ENCODE peak calls at places on chromosomes 3 and 15, in seven cellular contexts. Z is A673, D is colonic mucosa, F is Panc1, P is mucosa of descending colon, H is endothelial cell of umbilical vein, X is Caco-2. J is an unnamed sample.

GRCh38 chr3:62732183-62732904 is 142.9 kb downstream of the CADPS start:
- DNase-seq in P (peak; percentile 44), D (peak; percentile 38), H (no peak), X (peak; percentile 68), F (no peak), Z (no peak), J (no peak)

GRCh38 chr3:46848271-46849097 is 14.8 kb downstream of the MYL3 start:
- DNase-seq in Z (peak; percentile 12), X (no peak), H (peak; percentile 90), F (no peak), D (peak; percentile 41), P (no peak), J (no peak)

GRCh38 chr3:55877703-55878102 is 390.6 kb upstream of the WNT5A start:
- DNase-seq in F (no peak), X (no peak), D (no peak), Z (no peak), H (no peak), P (no peak), J (no peak)

GRCh38 chr15:95464091-95464888 is 866.2 kb upstream of the NR2F2 start:
- DNase-seq in P (no peak), X (no peak), F (no peak), D (no peak), H (peak; percentile 87), Z (no peak), J (no peak)

GRCh38 chr15:88139936-88140335 is 116.6 kb downstream of the NTRK3 start:
- DNase-seq in D (no peak), X (no peak), H (no peak), P (no peak), Z (no peak), F (no peak), J (no peak)

GRCh38 chr15:57235865-57236264 is 140.4 kb upstream of the CGNL1 start:
- DNase-seq in X (peak; percentile 44), H (peak; percentile 61), P (no peak), D (no peak), Z (peak; percentile 86), F (no peak), J (no peak)

GRCh38 chr15:99434506-99435137 is 131.2 kb upstream of the MEF2A start:
- DNase-seq in H (no peak), Z (no peak), P (no peak), F (no peak), X (no peak), D (no peak), J (peak; percentile 1)

GRCh38 chr15:68990755-68991500 is 23.6 kb upstream of the NOX5 start:
- DNase-seq in P (no peak), F (no peak), X (no peak), D (no peak), Z (no peak), H (no peak), J (peak; percentile 89)

GRCh38 chr3:110383356-110383755 is 688.3 kb upstream of the NECTIN3 start:
- DNase-seq in H (no peak), F (no peak), P (no peak), Z (no peak), X (no peak), D (no peak), J (no peak)

GRCh38 chr3:114451561-114452018 is 157.8 kb downstream of the TIGIT start:
- DNase-seq in H (peak; percentile 66), D (peak; percentile 20), Z (no peak), P (peak; percentile 32), X (no peak), F (no peak), J (no peak)

GRCh38 chr3:118863731-118864322 is 170.8 kb downstream of the IGSF11 start:
- DNase-seq in D (no peak), F (no peak), Z (peak; percentile 4), H (no peak), P (no peak), X (no peak), J (peak; percentile 27)
- TF ChIP-seq CTCF in D (no peak), F (peak; percentile 45), Z (no peak), H (no peak), P (no peak), X (peak; percentile 21), J (peak; percentile 65)

DNA sequence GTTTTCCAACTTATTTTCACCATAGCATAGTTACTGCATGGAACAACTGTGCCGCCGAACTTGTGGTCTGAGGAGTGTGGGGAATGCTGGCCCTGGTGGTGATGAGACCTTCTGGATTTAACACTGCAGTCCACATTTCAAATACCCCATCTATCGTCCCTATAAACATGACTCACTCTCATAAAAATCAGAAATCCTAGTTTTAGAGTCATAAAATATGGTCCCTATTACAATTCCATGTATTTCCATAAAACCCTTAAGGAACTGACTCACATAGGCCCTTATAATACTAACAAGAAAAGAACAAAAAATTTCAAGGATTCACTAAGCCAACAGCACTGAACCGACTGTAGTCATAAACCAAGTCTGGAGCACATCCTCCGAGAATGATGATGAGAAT is 147.2 kb downstream of the FOXP1 start:
- DNase-seq in P (no peak), X (no peak), F (no peak), D (no peak), Z (no peak), H (no peak), J (no peak)
- H3K4me3 ChIP-seq in P (no peak overlapping the region), X (no peak overlapping the region), F (no peak overlapping the region), D (no peak overlapping the region), Z (no peak overlapping the region), H (no peak overlapping the region), J (no peak overlapping the region)

GRCh38 chr3:68996356-68996995 is 17.0 kb downstream of the EOGT start:
- DNase-seq in P (no peak), F (no peak), Z (no peak), D (no peak), X (no peak), H (no peak), J (no peak)
- H3K36me3 ChIP-seq in P (no peaks in the 10 kb centered on the region), F (peaks cover 6% of the 10 kb centered on the region), Z (no peaks in the 10 kb centered on the region), D (no peaks in the 10 kb centered on the region), X (no peaks in the 10 kb centered on the region), H (peaks cover 18% of the 10 kb centered on the region), J (peaks cover 12% of the 10 kb centered on the region)

DNA sequence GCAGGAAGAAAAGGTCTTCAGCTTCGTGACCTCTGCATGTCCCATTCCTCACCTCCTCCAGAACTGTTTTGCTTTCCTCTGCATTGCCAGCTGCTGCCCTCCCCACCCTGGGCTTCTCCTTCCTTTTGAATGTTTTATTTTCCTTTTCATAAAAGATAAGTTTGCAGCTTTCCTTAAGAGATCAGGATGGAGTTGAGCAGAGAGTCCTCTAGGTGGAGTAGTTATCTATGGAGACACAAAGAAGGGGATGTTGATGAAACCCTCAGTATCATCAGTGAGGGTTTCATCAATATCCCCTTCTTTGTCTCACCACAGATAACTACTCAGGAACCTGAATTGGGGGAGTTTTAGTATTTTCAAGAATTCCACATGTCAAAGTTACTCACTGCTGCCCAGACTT is 19.0 kb upstream of the SLC25A36 start:
- DNase-seq in H (peak; percentile 11), D (no peak), P (no peak), F (no peak), Z (peak; percentile 23), X (no peak), J (no peak)
- TF ChIP-seq CTCF in H (peak; percentile 24), D (no peak), P (no peak), F (peak; percentile 70), Z (peak; percentile 59), X (peak; percentile 54), J (peak; percentile 33)

DNA sequence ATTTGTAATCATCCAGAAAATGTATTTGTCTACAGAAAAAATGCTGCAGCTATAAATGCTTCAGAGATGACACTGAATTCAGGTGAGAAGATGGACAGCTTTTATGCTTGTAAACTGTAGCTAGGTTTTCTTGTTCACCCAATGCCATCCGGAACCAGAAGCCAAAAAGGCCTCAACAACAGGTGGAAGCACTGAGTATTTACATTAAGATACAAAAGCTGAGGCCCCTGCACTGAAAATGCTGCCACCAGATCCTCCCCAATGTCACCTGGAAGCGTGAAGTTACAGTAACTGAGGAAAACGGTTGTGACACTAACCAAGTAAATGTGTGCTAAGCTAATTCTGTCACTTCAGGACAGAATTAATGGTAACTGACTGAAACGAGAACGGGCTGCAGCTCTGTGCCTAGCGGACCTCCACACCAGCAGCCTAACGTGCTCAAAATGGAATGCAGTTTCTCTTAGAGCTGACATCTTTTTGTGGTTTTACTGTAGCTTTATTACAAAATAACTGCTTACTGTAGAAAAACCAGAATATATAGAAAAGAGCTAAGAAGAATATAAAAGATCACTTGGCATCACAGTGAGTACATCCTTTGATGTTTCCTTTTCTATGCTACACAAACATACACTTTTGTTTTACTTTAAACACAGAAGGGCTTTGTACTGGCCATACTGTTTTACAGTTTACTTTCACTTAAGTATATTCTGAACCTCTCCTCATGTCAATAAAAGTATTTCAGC is 7.6 kb downstream of the CHSY1 start:
- DNase-seq in X (no peak), D (no peak), P (no peak), H (no peak), Z (no peak), F (no peak), J (no peak)
- H3K4me3 ChIP-seq in X (no peak overlapping the region), D (no peak overlapping the region), P (no peak overlapping the region), H (no peak overlapping the region), Z (no peak overlapping the region), F (no peak overlapping the region), J (no peak overlapping the region)

GRCh38 chr3:119382134-119382533 is 81.3 kb downstream of the TMEM39A start:
- DNase-seq in F (no peak), H (no peak), Z (no peak), X (no peak), D (no peak), P (no peak), J (no peak)
- H3K36me3 ChIP-seq in F (no peaks in the 10 kb centered on the region), H (peaks cover 32% of the 10 kb centered on the region), Z (peaks cover 3% of the 10 kb centered on the region), X (no peaks in the 10 kb centered on the region), D (no peaks in the 10 kb centered on the region), P (no peaks in the 10 kb centered on the region), J (no peaks in the 10 kb centered on the region)

GRCh38 chr3:133821767-133822638 is 16.4 kb downstream of the SRPRB start:
- DNase-seq in P (peak; percentile 33), F (peak; percentile 91), X (no peak), D (peak; percentile 34), H (peak; percentile 44), Z (no peak), J (peak; percentile 29)
- TF ChIP-seq CTCF in P (no peak), F (no peak), X (no peak), D (no peak), H (no peak), Z (no peak), J (peak; percentile 46)

DNA sequence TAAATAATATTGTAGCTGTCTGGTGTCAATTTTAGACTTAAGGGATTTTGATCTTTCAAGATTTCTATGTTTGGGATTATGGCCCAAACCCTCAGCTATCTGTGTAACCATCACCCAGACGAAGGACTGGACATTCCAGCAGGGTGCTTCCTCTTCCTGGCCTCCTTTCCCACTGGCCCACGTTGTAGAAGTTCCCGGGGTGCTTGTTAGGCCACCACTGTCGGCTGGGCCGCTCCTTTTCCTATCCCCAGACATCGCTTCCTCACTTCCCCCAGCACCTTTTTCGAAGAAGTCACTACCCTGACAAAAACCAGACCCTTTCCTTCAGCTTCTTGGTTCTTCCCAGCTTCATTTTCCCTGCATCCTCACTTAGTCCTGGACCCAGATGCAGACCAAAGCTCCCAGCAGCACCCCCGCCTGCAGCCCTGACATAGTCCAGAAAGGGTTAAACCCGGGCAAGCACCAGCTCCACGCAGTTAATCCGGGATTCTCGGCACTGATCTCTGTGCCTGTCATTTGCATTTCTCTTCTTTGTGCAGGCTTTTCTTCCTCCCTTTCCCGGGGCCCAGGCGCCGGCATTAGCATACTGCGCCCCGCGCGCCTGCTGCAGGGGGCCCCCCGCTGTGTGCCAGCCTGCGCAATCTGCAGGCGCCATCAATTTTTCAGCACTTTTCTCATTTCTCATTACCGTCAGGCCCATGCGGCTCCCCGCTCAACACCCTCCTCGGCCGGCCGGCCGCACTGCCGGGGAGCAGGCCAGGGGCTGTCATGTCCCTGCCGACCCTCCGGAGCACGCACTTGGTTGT is 90.6 kb downstream of the ZNF621 start:
- DNase-seq in P (no peak), Z (peak; percentile 84), H (no peak), F (no peak), D (no peak), X (no peak), J (peak; percentile 84)
- H3K4me3 ChIP-seq in P (no peak overlapping the region), Z (peak overlapping the region; percentile 31), H (no peak overlapping the region), F (no peak overlapping the region), D (no peak overlapping the region), X (no peak overlapping the region), J (peak overlapping the region; percentile 82)